ENCODE peak calls at places on chromosomes 3 and 15, in ten cellular contexts. T is kidney, G is IMR-90, Q is LNCaP clone FGC, X is cardiac muscle cell, R is fibroblast of mammary gland, I is GM06990, M is right lobe of liver, P is fibroblast of pulmonary artery, D is HepG2. E is an unnamed sample.

GRCh38 chr3:79255696-79256095 is 512.1 kb downstream of the ROBO1 start:
- DNase-seq in T (no peak), G (no peak), Q (no peak), X (no peak), R (no peak), I (no peak), M (no peak), P (no peak), D (no peak), E (peak; percentile 15)

GRCh38 chr3:189950258-189950657 is 170.4 kb downstream of the P3H2 start:
- DNase-seq in T (no peak), G (no peak), Q (peak; percentile 42), X (no peak), R (no peak), I (no peak), M (no peak), P (no peak), D (no peak), E (no peak)

GRCh38 chr3:99781761-99782160 is 35.9 kb upstream of the CMSS1 start:
- DNase-seq in T (no peak), G (peak; percentile 55), Q (no peak), X (no peak), R (peak; percentile 56), I (no peak), M (no peak), P (peak; percentile 23), D (no peak), E (peak; percentile 67)

GRCh38 chr3:45868213-45868612 is 18.1 kb upstream of the CCR9 start:
- DNase-seq in T (no peak), G (no peak), Q (peak; percentile 54), X (no peak), R (no peak), I (no peak), M (no peak), P (no peak), D (no peak), E (no peak)

GRCh38 chr3:159989973-159990846 is 1.6 kb downstream of the IL12A start:
- DNase-seq in T (no peak), G (no peak), Q (peak; percentile 31), X (no peak), R (peak; percentile 30), I (no peak), M (no peak), P (no peak), D (no peak), E (no peak)

GRCh38 chr3:47007482-47008257 is 28.2 kb downstream of the NBEAL2 start:
- DNase-seq in T (peak; percentile 77), G (no peak), Q (no peak), X (no peak), R (no peak), I (no peak), M (peak; percentile 23), P (no peak), D (no peak), E (no peak)

GRCh38 chr3:52792961-52793695 is 1.5 kb upstream of the ITIH3 start:
- DNase-seq in T (no peak), G (no peak), Q (no peak), X (no peak), R (peak; percentile 28), I (no peak), M (no peak), P (no peak), D (no peak), E (peak; percentile 48)

GRCh38 chr3:40173291-40173710 is 136.2 kb upstream of the EIF1B start:
- DNase-seq in T (no peak), G (no peak), Q (no peak), X (no peak), R (peak; percentile 5), I (no peak), M (no peak), P (no peak), D (no peak), E (peak; percentile 5)

GRCh38 chr15:73305331-73306211 is 63.2 kb downstream of the HCN4 start:
- DNase-seq in T (no peak), G (peak; percentile 65), Q (peak; percentile 59), X (peak; percentile 84), R (peak; percentile 70), I (no peak), M (no peak), P (peak; percentile 82), D (peak; percentile 57), E (peak; percentile 61)

GRCh38 chr3:195178124-195178910 is 92.6 kb downstream of the XXYLT1 start:
- DNase-seq in T (no peak), G (no peak), Q (no peak), X (no peak), R (no peak), I (no peak), M (no peak), P (no peak), D (no peak), E (no peak)

GRCh38 chr15:78859971-78860733 is 12.5 kb upstream of the MORF4L1 start:
- DNase-seq in T (peak; percentile 81), G (peak; percentile 81), Q (peak; percentile 70), X (peak; percentile 79), R (peak; percentile 82), I (peak; percentile 69), M (peak; percentile 72), P (peak; percentile 85), D (peak; percentile 74), E (peak; percentile 86)

GRCh38 chr3:145259166-145259565 is 901.8 kb downstream of the PLOD2 start:
- DNase-seq in T (no peak), G (no peak), Q (no peak), X (no peak), R (no peak), I (no peak), M (no peak), P (no peak), D (no peak), E (no peak)

GRCh38 chr15:81767076-81767475 is 278.7 kb downstream of the MEX3B start:
- DNase-seq in T (no peak), G (no peak), Q (no peak), X (no peak), R (no peak), I (no peak), M (no peak), P (no peak), D (no peak), E (no peak)

GRCh38 chr15:60745469-60745971 is 266.6 kb upstream of the ICE2 start:
- DNase-seq in T (peak; percentile 71), G (peak; percentile 30), Q (no peak), X (no peak), R (peak; percentile 54), I (no peak), M (no peak), P (peak; percentile 62), D (no peak), E (peak; percentile 56)

DNA sequence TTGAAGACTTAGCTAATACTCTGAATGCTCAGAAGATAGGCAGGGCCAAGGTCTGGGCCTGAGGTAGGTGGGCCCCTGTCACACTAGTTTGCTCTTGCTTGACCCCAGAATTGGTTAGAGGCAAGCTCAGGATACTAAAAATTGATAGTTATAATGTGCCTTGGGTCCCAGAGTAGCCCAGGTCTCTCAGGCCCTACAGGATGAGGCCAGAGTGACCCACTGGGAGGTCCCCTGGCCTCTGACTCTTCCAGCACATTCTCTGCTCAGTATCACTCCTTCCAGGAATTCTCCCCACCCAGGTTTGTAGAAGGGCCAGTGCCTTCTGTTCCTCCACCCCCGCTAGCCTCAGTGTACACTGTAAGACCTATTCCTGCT is 667 bp upstream of the KLHDC8B start:
- DNase-seq in T (no peak), G (no peak), Q (no peak), X (no peak), R (no peak), I (no peak), M (no peak), P (no peak), D (no peak), E (no peak)
- H3K4me3 ChIP-seq in T (peak overlapping the region; percentile 2), G (peak overlapping the region; percentile 50), Q (peak overlapping the region; percentile 72), X (peak overlapping the region; percentile 67), R (peak overlapping the region; percentile 69), I (no peak overlapping the region), M (peak overlapping the region; percentile 77), P (peak overlapping the region; percentile 86), D (peak overlapping the region; percentile 80), E (peak overlapping the region; percentile 90)

GRCh38 chr3:134380249-134380648 is 6.0 kb upstream of the AMOTL2 start:
- DNase-seq in T (no peak), G (no peak), Q (no peak), X (no peak), R (no peak), I (no peak), M (no peak), P (no peak), D (no peak), E (peak; percentile 25)

GRCh38 chr3:134378384-134378783 is 4.1 kb upstream of the AMOTL2 start:
- DNase-seq in T (peak; percentile 67), G (no peak), Q (no peak), X (peak; percentile 77), R (peak; percentile 44), I (no peak), M (peak; percentile 51), P (peak; percentile 59), D (peak; percentile 50), E (no peak)

GRCh38 chr3:134377896-134378295 is 3.6 kb upstream of the AMOTL2 start:
- DNase-seq in T (no peak), G (no peak), Q (no peak), X (no peak), R (no peak), I (no peak), M (no peak), P (no peak), D (no peak), E (no peak)

GRCh38 chr3:134376786-134377431 is 2.7 kb upstream of the AMOTL2 start:
- DNase-seq in T (peak; percentile 36), G (no peak), Q (no peak), X (no peak), R (no peak), I (no peak), M (no peak), P (no peak), D (no peak), E (no peak)

DNA sequence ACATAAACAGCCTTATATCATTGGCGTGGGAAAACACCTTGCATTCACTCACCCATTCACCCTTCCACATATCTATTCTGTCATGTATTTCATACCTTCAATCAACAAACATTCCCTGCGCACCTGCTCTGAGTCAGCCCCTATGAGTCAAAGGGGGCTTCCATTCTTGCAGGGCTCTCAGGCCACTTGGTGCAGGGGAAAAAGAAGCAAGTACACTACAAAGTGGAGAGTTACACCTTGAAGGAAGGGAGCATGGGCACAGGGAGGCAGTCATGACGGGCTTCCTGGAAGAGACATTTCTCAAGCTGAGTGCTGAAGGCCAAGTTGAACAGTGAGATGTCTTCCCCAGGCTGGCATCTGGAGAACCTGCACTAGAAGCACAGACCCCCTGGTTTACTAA is 4.6 kb upstream of the AMOTL2 start:
- DNase-seq in T (no peak), G (peak; percentile 52), Q (no peak), X (no peak), R (no peak), I (no peak), M (no peak), P (no peak), D (no peak), E (no peak)
- TF ChIP-seq CTCF in T (no peak), G (no peak), Q (no peak), X (no peak), R (no peak), I (no peak), M (no peak), P (no peak), D (no peak), E (no peak)

GRCh38 chr3:183114374-183114773 is 15.1 kb upstream of the MCCC1 start:
- DNase-seq in T (no peak), G (no peak), Q (no peak), X (no peak), R (no peak), I (no peak), M (no peak), P (no peak), D (no peak), E (no peak)
- H3K4me3 ChIP-seq in T (no peak overlapping the region), G (no peak overlapping the region), Q (no peak overlapping the region), X (no peak overlapping the region), R (no peak overlapping the region), I (no peak overlapping the region), M (no peak overlapping the region), P (no peak overlapping the region), D (no peak overlapping the region), E (no peak overlapping the region)

GRCh38 chr3:43215684-43216336 is 70.5 kb upstream of the SNRK start:
- DNase-seq in T (no peak), G (no peak), Q (no peak), X (no peak), R (no peak), I (no peak), M (no peak), P (no peak), D (no peak), E (no peak)
- TF ChIP-seq CTCF in T (no peak), G (no peak), Q (no peak), X (no peak), R (no peak), I (peak; percentile 33), M (no peak), P (no peak), D (no peak), E (no peak)